ENCODE peak calls at places on chromosomes 6 and 20, in six cellular contexts. Z is sigmoid colon, C is upper lobe of left lung, O is IMR-90, V is heart left ventricle, F is A549. Q is an unnamed sample.

GRCh38 chr6:33694401-33694931 is 17.0 kb downstream of the UQCC2 start:
- DNase-seq in Z (no peak), C (no peak), O (peak), V (no peak), F (no peak), Q (no peak)

GRCh38 chr6:31826793-31827285 is 699 bp upstream of the HSPA1B start:
- DNase-seq in Z (peak), C (peak), O (no peak), V (peak), F (peak), Q (peak)

GRCh38 chr20:59603727-59604608 is at the start of gene PHACTR3:
- DNase-seq in Z (no peak), C (no peak), O (no peak), V (no peak), F (no peak), Q (no peak)

GRCh38 chr20:54133434-54134427 is 40.1 kb downstream of the CYP24A1 start:
- DNase-seq in Z (no peak), C (no peak), O (peak), V (no peak), F (no peak), Q (no peak)

GRCh38 chr6:30206799-30207618 is 6.2 kb downstream of the TRIM26 start:
- DNase-seq in Z (peak), C (peak), O (peak), V (no peak), F (no peak), Q (no peak)

GRCh38 chr20:20010639-20011500 is 6.3 kb upstream of the NAA20 start:
- DNase-seq in Z (no peak), C (no peak), O (peak), V (no peak), F (no peak), Q (no peak)

GRCh38 chr6:131949909-131950766 is 1.0 kb downstream of the CCN2 start:
- DNase-seq in Z (peak), C (peak), O (peak), V (peak), F (peak), Q (peak)

GRCh38 chr20:25739615-25740320 is 43.1 kb upstream of the ZNF337 start:
- DNase-seq in Z (no peak), C (no peak), O (peak), V (no peak), F (no peak), Q (no peak)

GRCh38 chr6:112035446-112035845 is 18.5 kb upstream of the CCN6 start:
- DNase-seq in Z (peak), C (no peak), O (no peak), V (no peak), F (no peak), Q (no peak)

GRCh38 chr6:72968704-72969103 is 256.6 kb downstream of the KHDC1L start:
- DNase-seq in Z (no peak), C (no peak), O (peak), V (no peak), F (no peak), Q (no peak)

GRCh38 chr6:126937426-126937825 is 181.0 kb upstream of the RSPO3 start:
- DNase-seq in Z (no peak), C (no peak), O (no peak), V (no peak), F (no peak), Q (no peak)

GRCh38 chr20:21517566-21518277 is 3.9 kb upstream of the NKX2-2 start:
- DNase-seq in Z (no peak), C (no peak), O (no peak), V (no peak), F (no peak), Q (no peak)

DNA sequence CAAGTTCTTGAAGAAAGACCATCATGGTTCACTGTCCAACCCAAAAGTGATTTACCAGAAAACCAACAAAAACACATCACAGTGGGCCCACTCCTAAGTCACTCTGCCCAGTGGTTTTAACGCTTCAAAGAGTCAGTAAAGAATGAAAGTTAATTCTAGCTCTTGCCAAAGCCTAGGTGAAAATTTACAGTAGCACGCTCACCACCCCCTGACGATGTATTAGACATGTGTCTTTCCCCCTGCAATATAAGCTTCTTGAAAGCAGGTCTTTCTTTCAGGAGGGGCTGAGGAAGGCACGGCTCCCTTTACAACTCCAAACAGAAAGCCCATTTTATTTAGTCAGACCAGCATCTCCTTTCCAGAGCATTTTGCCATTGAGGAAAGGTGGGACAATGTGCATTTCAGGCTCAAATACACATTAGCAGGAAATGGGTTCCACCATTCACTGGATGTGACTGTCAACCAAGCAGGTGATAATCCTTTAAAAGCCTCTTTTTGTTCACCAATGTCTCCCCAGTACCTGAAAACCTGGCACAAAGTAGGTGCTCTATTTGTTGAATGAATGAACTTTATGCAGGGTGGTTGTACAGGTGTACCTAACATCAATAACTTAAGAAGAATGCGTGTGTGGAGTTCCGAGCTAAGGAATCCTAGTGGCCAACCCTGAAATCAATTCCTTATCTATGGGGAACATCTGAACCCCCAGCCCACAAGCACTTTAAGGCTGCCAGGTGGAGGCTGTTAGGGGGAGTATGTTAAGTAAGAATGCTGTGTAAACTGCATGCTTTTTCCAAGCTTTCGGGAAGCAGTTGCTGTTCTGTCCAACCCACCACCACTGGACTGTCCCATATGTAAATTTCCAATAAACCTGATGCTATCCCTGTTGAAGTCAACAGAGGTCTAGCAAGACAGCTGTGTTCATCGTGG is 11.4 kb downstream of the EZR start:
- DNase-seq in Z (no peak), C (no peak), O (no peak), V (no peak), F (no peak), Q (no peak)
- TF ChIP-seq POLR2A in Z (no peak), C (no peak), O (no peak), V (no peak), F (no peak), Q (no peak)

GRCh38 chr6:84762220-84762940 is 2.0 kb downstream of the TBX18 start:
- DNase-seq in Z (no peak), C (no peak), O (no peak), V (no peak), F (peak), Q (no peak)
- H3K4me3 ChIP-seq in Z (peak), C (no peak), O (no peak), V (peak), F (peak), Q (peak)

DNA sequence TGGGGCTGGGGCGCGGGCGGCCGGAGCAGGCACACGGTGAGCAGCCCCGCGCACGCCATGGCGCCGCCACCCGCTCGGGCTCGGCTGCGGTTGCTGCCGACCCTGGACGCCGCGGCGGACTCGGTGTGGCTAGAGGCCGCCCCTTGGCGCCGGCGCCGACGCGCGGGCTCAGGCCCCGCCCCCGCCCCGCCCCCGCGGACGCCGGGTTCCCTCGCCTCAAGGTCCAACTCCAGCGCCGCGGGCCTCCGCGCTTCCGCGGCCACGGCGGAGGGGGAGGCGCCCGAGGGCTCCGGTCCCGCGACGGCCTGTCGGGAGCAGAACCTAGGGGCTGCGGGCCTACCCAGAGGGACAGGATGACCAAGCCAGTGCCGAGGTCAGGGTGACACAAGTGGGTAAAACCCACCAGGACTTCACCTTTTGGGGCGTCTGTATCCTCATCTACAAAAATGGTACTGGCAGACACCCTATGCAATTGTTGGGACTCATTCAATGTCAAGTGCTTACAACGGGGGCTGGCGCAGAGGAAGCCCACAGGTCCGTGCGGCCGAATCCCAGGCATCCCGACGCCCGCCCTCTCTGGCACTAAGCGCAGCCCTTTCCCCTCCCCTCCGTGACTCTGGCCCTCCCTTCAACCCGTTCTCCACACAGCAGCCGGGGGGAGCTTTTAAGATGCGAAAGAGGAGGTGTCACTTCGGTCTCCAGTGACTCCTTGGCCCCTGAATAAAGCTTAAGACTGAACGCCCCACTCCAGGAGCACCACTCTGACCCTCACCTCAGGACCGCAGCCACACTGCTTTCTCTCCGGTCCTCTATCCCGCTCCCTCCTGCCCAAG is at the start of gene NECAB3:
- DNase-seq in Z (peak), C (peak), O (peak), V (peak), F (peak), Q (peak)
- TF ChIP-seq POLR2A in Z (peak), C (no peak), O (no peak), V (peak), F (peak), Q (no peak)

GRCh38 chr6:157982297-157982579 is 575 bp downstream of the SYNJ2 start:
- DNase-seq in Z (peak), C (peak), O (no peak), V (no peak), F (peak), Q (peak)
- H3K4me3 ChIP-seq in Z (peak), C (peak), O (peak), V (peak), F (peak), Q (peak)

DNA sequence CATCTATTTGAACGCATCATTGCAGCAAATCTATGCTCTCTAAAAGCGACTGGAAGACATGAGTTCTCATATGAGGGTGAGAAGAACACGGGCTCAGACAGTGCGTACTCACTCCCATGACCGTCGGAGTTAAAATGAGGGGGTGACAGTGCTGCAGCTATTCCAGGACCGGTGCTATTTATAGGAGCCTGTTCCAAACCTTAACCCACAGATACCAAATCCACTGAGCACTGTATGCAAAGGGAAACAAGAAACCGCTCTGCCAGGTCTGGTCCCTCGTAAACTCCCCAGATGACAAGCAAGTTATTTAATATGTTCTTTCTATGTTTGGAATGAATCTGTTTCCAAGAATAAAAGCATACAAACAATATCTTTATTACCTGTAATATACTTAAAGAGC is 22.9 kb downstream of the PPP1R3G start:
- DNase-seq in Z (peak), C (no peak), O (no peak), V (no peak), F (no peak), Q (no peak)
- TF ChIP-seq POLR2A in Z (no peak), C (no peak), O (no peak), V (no peak), F (no peak), Q (no peak)

DNA sequence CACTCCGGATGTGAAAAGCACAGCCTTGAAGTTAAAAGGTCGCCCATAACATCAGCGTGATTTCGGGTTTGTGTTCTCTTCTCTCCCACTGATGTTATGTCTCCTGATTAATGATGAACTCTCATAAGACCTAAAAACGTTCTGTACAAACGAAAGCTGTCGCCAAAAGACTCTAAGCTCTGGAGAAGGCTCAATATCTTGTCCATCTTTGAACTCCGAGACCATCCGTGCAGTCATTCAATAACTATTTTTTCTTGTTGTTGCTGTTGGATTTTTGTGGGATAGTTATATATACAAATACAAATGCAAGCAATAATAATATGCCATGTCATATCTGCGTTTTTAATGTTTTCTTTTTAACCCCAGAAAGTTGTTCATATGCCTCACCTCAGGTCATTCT is 291.8 kb upstream of the MARCKS start:
- DNase-seq in Z (no peak), C (no peak), O (peak), V (no peak), F (no peak), Q (no peak)
- H3K4me3 ChIP-seq in Z (peak), C (no peak), O (no peak), V (peak), F (no peak), Q (no peak)

GRCh38 chr20:50516935-50517816 is 7.0 kb downstream of the PTPN1 start:
- DNase-seq in Z (no peak), C (no peak), O (no peak), V (no peak), F (no peak), Q (no peak)

GRCh38 chr20:50516180-50516934 is 6.2 kb downstream of the PTPN1 start:
- DNase-seq in Z (no peak), C (no peak), O (no peak), V (no peak), F (no peak), Q (no peak)

GRCh38 chr20:50514750-50515149 is 4.6 kb downstream of the PTPN1 start:
- DNase-seq in Z (no peak), C (no peak), O (no peak), V (no peak), F (no peak), Q (no peak)

GRCh38 chr20:50514035-50514337 is 3.8 kb downstream of the PTPN1 start:
- DNase-seq in Z (no peak), C (no peak), O (no peak), V (no peak), F (no peak), Q (no peak)

DNA sequence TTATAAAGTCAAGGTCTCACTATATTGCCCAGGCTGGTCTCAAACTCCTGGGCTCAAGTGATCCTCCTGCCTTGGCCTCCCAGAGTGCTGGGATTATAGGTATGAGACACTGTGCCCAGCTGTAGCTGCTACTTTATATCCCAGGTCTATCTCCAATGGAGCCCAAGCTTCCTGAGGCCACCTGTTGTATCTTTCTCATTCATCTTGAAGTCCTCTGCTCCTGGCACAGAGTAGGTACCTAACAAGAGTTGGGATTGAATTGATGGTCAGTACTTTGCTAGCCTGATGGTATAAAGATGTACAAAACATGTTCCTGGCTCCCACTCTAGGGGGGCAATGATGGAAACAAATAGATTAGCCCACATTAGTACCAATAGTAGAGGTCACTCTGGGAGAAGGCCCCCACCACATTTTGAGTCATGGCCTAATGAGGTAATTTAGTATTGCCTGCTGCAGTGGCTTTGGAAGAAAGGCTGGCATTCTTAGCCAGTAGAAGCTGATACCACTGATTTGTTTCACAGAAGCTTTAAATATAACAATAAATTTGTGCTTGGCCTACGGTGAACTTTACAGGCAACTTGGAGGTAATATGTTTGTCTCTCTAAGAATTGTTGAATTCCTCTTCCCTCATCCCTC is 5.4 kb downstream of the PTPN1 start:
- DNase-seq in Z (no peak), C (no peak), O (no peak), V (no peak), F (no peak), Q (no peak)
- TF ChIP-seq POLR2A in Z (no peak), C (no peak), O (no peak), V (no peak), F (no peak), Q (no peak)

GRCh38 chr6:15416932-15417509 is 171.2 kb downstream of the JARID2 start:
- DNase-seq in Z (no peak), C (no peak), O (no peak), V (no peak), F (no peak), Q (no peak)

GRCh38 chr6:15421945-15422733 is 176.3 kb downstream of the JARID2 start:
- DNase-seq in Z (no peak), C (no peak), O (no peak), V (no peak), F (no peak), Q (no peak)

GRCh38 chr6:15417811-15418210 is 171.9 kb downstream of the JARID2 start:
- DNase-seq in Z (no peak), C (no peak), O (peak), V (no peak), F (no peak), Q (no peak)

GRCh38 chr6:15420959-15421438 is 175.1 kb downstream of the JARID2 start:
- DNase-seq in Z (no peak), C (no peak), O (no peak), V (no peak), F (no peak), Q (no peak)

GRCh38 chr6:15419493-15419892 is 173.6 kb downstream of the JARID2 start:
- DNase-seq in Z (no peak), C (no peak), O (no peak), V (no peak), F (no peak), Q (no peak)
- H3K4me3 ChIP-seq in Z (no peak), C (no peak), O (no peak), V (no peak), F (no peak), Q (no peak)

DNA sequence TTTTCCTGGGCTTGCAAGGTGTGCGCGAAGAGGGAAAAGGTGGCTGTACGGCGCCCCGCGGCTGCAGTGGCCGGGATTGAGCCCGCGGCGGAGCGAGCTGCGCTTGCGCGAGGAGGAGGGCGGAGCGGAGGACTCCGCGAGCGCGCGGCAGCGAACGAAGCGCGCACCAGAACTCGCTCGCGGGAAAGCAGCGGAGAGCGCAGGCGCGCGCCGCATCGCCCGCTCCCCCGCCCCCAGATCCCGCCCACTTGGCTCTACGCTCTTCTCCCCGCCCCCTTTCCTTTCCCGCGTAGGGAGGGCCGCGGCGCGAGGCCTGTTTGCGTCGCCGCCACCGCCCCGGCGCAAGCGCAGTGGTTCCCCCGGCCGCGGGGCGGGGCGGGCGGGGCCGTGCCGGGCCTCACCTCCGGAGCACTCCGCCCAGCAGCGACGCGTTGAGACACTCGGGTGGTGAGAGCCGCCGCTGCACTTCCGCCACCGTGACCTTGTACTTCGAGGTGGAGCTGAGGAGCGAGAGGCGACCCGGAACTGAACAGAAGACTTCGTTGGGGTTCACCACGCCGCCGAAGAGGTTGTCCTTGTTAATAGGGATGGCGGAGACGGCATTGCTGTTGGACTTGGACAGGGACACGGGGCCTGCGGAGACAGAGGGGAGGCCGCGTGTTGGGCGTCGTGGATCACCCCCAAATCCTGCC is 10.6 kb downstream of the TFAP2A start:
- DNase-seq in Z (peak), C (peak), O (peak), V (peak), F (peak), Q (peak)
- TF ChIP-seq POLR2A in Z (no peak), C (no peak), O (peak), V (no peak), F (peak), Q (no peak)

GRCh38 chr6:14092301-14092700 is 25.3 kb upstream of the CD83 start:
- DNase-seq in Z (no peak), C (no peak), O (no peak), V (no peak), F (no peak), Q (no peak)

GRCh38 chr6:14095444-14095843 is 22.1 kb upstream of the CD83 start:
- DNase-seq in Z (no peak), C (no peak), O (no peak), V (no peak), F (no peak), Q (no peak)

GRCh38 chr6:14092861-14093789 is 24.4 kb upstream of the CD83 start:
- DNase-seq in Z (no peak), C (no peak), O (no peak), V (no peak), F (no peak), Q (no peak)

GRCh38 chr6:14091329-14091978 is 26.1 kb upstream of the CD83 start:
- DNase-seq in Z (no peak), C (no peak), O (no peak), V (no peak), F (no peak), Q (no peak)

DNA sequence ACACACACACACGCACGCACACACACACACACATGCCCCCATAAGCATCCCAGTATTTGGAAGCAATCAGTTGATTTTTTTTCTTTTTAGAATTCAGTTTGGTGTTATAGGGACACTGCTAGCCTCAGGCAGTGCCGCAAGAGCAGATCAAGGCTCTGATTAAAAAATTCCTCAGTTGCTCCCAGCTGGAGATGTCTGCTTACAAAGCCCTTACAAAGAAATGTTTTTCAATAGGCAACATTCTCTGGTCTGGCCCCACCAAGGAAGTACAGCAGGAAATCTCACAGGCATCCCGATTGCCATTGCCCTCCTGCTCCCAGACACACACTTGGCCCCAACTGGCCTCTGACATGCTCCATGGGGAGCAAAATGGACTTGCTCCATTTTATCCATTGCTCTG is 22.9 kb upstream of the CD83 start:
- DNase-seq in Z (no peak), C (no peak), O (no peak), V (no peak), F (no peak), Q (no peak)
- H3K4me3 ChIP-seq in Z (no peak), C (no peak), O (no peak), V (no peak), F (no peak), Q (no peak)